ENCODE peak calls at places on chromosomes 13 and 19, in seven cellular contexts. K is pancreas, I is dorsolateral prefrontal cortex, X is mesenchymal stem cell, W is fibroblast of lung, Y is hepatocyte, S is ascending aorta. J is an unnamed sample.
A peak's percentile ranks its signal among the peaks of the same experiment; 100 is the strongest.

GRCh38 chr19:30376826-30377425 is 4.7 kb downstream of the ZNF536 start:
- DNase-seq in K (no peak), I (no peak), X (no peak), W (no peak), Y (no peak), S (peak; percentile 45), J (no peak)

GRCh38 chr19:12840091-12841079 is 2.1 kb downstream of the MAST1 start:
- DNase-seq in K (peak; percentile 81), I (peak; percentile 82), X (peak; percentile 62), W (peak; percentile 47), Y (peak; percentile 79), S (no peak), J (peak; percentile 36)

GRCh38 chr13:112140366-112140765 is 73.4 kb downstream of the SOX1 start:
- DNase-seq in K (no peak), I (no peak), X (no peak), W (no peak), Y (no peak), S (no peak), J (no peak)

GRCh38 chr19:37655689-37656491 is 625 bp upstream of the ZFP30 start:
- DNase-seq in K (peak; percentile 91), I (peak; percentile 87), X (peak; percentile 86), W (peak; percentile 77), Y (peak; percentile 94), S (peak; percentile 87), J (peak; percentile 88)

GRCh38 chr19:47313754-47314133 is 4.1 kb downstream of the C5AR1 start:
- DNase-seq in K (no peak), I (no peak), X (no peak), W (no peak), Y (no peak), S (no peak), J (no peak)

GRCh38 chr19:46925548-46925950 is 64.8 kb downstream of the ARHGAP35 start:
- DNase-seq in K (no peak), I (no peak), X (no peak), W (peak; percentile 78), Y (peak; percentile 77), S (peak; percentile 63), J (peak; percentile 29)

GRCh38 chr13:99984134-99984462 is 2.5 kb downstream of the ZIC2 start:
- DNase-seq in K (no peak), I (no peak), X (no peak), W (no peak), Y (no peak), S (no peak), J (no peak)

GRCh38 chr19:6424190-6424938 is at the start of gene KHSRP:
- DNase-seq in K (peak; percentile 100), I (no peak), X (peak; percentile 9), W (no peak), Y (peak; percentile 56), S (no peak), J (no peak)

GRCh38 chr19:49326165-49326704 is 1.2 kb upstream of the SLC6A16 start:
- DNase-seq in K (no peak), I (no peak), X (no peak), W (no peak), Y (no peak), S (no peak), J (no peak)

GRCh38 chr13:37163626-37164365 is 58.3 kb upstream of the CSNK1A1L start:
- DNase-seq in K (no peak), I (no peak), X (no peak), W (no peak), Y (no peak), S (no peak), J (no peak)

GRCh38 chr19:14322889-14323463 is 58.3 kb upstream of the ADGRE5 start:
- DNase-seq in K (no peak), I (no peak), X (no peak), W (no peak), Y (no peak), S (no peak), J (no peak)

GRCh38 chr19:40033989-40034560 is 22.0 kb downstream of the ZNF780B start:
- DNase-seq in K (no peak), I (no peak), X (no peak), W (no peak), Y (no peak), S (no peak), J (no peak)

GRCh38 chr13:65789815-65790214 is 1440.3 kb downstream of the PCDH9 start:
- DNase-seq in K (no peak), I (no peak), X (peak; percentile 13), W (peak; percentile 13), Y (no peak), S (no peak), J (no peak)

GRCh38 chr19:38190061-38190460 is 34.0 kb downstream of the DPF1 start:
- DNase-seq in K (no peak), I (no peak), X (no peak), W (no peak), Y (no peak), S (no peak), J (peak; percentile 24)

GRCh38 chr13:87356314-87356713 is 314.9 kb upstream of the SLITRK5 start:
- DNase-seq in K (no peak), I (no peak), X (no peak), W (no peak), Y (no peak), S (no peak), J (no peak)

DNA sequence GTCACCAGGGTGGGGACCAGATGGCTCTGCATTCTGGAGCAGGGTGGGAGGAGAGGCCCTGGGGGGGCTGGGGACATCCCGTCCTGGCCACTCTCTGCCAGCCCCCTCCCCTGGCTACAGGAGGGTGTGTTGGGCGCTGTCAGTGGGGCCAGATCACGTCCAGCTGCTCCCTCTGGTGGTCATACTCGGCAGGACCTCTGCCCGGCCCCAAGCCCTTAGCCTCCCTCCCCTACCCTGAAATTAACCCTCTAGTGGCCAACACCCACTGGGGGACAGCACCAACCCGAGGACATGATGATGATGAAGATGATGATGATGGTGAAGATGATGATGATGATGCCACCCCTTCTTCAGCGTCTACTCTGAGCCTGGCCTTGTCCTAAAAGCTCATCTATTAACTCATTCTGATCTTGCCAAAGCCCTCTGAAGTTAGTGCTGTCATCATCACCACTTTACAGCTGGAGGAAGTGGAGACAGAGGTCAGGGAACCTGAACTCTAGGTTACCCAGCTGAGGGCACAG is 590 bp upstream of the LGI4 start:
- DNase-seq in K (peak; percentile 85), I (peak; percentile 82), X (peak; percentile 66), W (peak; percentile 45), Y (peak; percentile 88), S (peak; percentile 88), J (peak; percentile 67)
- H3K27ac ChIP-seq in K (no peak overlapping the region), I (peak overlapping the region; percentile 96), X (no peak overlapping the region), W (no peak overlapping the region), Y (peak overlapping the region; percentile 41), S (peak overlapping the region; percentile 17), J (no peak overlapping the region)

GRCh38 chr13:109782823-109783411 is 3.5 kb downstream of the IRS2 start:
- DNase-seq in K (peak; percentile 76), I (no peak), X (no peak), W (no peak), Y (no peak), S (no peak), J (no peak)

GRCh38 chr13:109783815-109784589 is 2.4 kb downstream of the IRS2 start:
- DNase-seq in K (peak; percentile 77), I (no peak), X (peak; percentile 48), W (no peak), Y (no peak), S (no peak), J (no peak)

GRCh38 chr13:109782066-109782822 is 4.1 kb downstream of the IRS2 start:
- DNase-seq in K (peak; percentile 76), I (no peak), X (no peak), W (no peak), Y (no peak), S (no peak), J (no peak)

GRCh38 chr13:109784590-109785140 is 1.7 kb downstream of the IRS2 start:
- DNase-seq in K (peak; percentile 87), I (peak; percentile 80), X (peak; percentile 77), W (peak; percentile 72), Y (peak; percentile 92), S (peak; percentile 85), J (peak; percentile 51)

DNA sequence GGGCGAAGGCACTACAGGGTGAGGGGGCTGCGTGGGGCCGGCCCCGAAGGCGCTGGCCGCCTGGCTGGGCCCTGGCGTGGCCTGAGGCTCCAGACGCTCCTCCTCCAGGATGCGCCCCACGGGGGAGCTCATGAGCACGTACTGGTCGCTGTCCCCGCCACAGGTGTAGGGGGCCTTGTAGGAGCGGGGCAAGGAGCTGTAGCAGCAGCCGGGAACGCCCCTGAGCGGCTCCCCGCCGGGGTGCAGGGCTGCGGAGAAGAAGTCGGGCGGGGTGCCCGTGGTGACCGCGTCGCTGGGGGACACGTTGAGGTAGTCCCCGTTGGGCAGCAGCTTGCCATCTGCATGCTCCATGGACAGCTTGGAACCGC is 3.0 kb downstream of the IRS2 start:
- DNase-seq in K (peak; percentile 86), I (no peak), X (no peak), W (no peak), Y (no peak), S (no peak), J (no peak)
- H3K27ac ChIP-seq in K (no peak overlapping the region), I (peak overlapping the region; percentile 74), X (no peak overlapping the region), W (no peak overlapping the region), Y (no peak overlapping the region), S (no peak overlapping the region), J (no peak overlapping the region)

GRCh38 chr19:18942692-18943091 is 1.7 kb upstream of the HOMER3 start:
- DNase-seq in K (no peak), I (no peak), X (no peak), W (no peak), Y (no peak), S (no peak), J (no peak)

GRCh38 chr19:18940791-18941627 is at the start of gene HOMER3:
- DNase-seq in K (peak; percentile 89), I (peak; percentile 39), X (peak; percentile 58), W (peak; percentile 38), Y (peak; percentile 93), S (peak; percentile 87), J (peak; percentile 20)

GRCh38 chr19:18939922-18940775 is 868 bp downstream of the HOMER3 start:
- DNase-seq in K (no peak), I (peak; percentile 8), X (peak; percentile 60), W (peak; percentile 52), Y (peak; percentile 65), S (peak; percentile 80), J (peak; percentile 35)

GRCh38 chr19:18943465-18943864 is 2.4 kb upstream of the HOMER3 start:
- DNase-seq in K (no peak), I (no peak), X (no peak), W (no peak), Y (no peak), S (no peak), J (no peak)

DNA sequence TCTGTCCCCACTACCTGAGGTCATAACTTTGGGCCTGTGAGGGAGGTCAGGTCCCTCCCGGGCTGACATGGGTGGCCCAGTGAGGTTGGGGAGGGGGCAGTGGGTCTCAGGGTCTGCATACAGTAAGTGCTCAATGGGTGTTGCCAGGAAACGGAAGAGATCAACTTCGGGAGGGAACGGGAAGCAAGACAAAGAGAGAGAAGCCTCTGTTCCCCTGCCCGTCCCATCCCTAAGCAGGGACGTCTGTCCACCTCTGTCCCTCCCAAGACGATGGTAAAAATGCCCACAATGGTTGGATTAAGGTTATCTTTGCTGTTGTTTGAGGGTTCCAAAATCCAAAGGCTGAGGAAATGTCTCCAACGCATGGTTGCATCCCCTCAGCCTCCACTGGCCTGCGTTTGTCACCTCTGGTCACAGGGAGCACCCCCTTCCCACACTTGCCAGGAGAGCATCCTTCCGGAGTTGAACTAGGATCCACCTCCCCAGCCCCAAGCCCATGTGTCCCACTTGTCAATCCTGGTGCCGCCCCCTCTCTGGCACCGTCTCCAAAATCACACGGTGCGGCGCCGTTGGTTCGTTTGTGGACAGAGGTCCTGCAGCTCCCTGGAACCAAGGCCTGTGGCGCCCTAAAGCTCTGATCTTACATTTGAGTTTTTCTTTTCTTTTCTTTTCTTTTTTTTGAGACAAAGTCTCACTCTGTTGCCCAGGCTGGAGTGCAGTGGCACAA is 774 bp upstream of the HOMER3 start:
- DNase-seq in K (no peak), I (no peak), X (peak; percentile 4), W (no peak), Y (no peak), S (no peak), J (no peak)
- H3K27ac ChIP-seq in K (no peak overlapping the region), I (peak overlapping the region; percentile 59), X (no peak overlapping the region), W (no peak overlapping the region), Y (no peak overlapping the region), S (no peak overlapping the region), J (no peak overlapping the region)

GRCh38 chr19:45076851-45077730 is 813 bp upstream of the ZNF296 start:
- DNase-seq in K (no peak), I (no peak), X (no peak), W (no peak), Y (no peak), S (no peak), J (no peak)
- H3K27ac ChIP-seq in K (no peak overlapping the region), I (no peak overlapping the region), X (no peak overlapping the region), W (no peak overlapping the region), Y (no peak overlapping the region), S (no peak overlapping the region), J (no peak overlapping the region)

J was measured in endothelial cell of umbilical vein.